ENCODE peak calls at places on chromosomes 2 and 18, in five cellular contexts. V is GM12865; W is left colon; H is CD8-positive, alpha-beta memory T cell; D is RCC 7860. L is an unnamed sample.
A peak's percentile ranks its signal among the peaks of the same experiment; 100 is the strongest.

GRCh38 chr2:67234443-67234842 is 162.7 kb upstream of the ETAA1 start:
- DNase-seq in H (no peak), W (no peak), D (no peak), V (no peak), L (peak; percentile 15)

GRCh38 chr2:129011466-129012061 is 692.9 kb upstream of the HS6ST1 start:
- DNase-seq in V (no peak), W (no peak), H (no peak), D (no peak), L (no peak)

GRCh38 chr2:88540346-88540745 is 86.9 kb downstream of the EIF2AK3 start:
- DNase-seq in V (no peak), H (no peak), D (peak; percentile 74), W (no peak), L (no peak)

GRCh38 chr2:1306029-1306686 is 107.1 kb upstream of the TPO start:
- DNase-seq in H (no peak), D (no peak), W (no peak), V (no peak), L (peak; percentile 68)

GRCh38 chr2:204545861-204546773 is 842 bp downstream of the PARD3B start:
- DNase-seq in V (no peak), W (peak; percentile 70), D (no peak), H (no peak), L (peak; percentile 9)

GRCh38 chr2:174442546-174443510 is 44.0 kb downstream of the GPR155 start:
- DNase-seq in H (no peak), W (no peak), V (no peak), D (peak; percentile 77), L (no peak)

GRCh38 chr2:240817496-240818292 is 2.3 kb downstream of the KIF1A start:
- DNase-seq in V (no peak), W (no peak), H (no peak), D (no peak), L (no peak)

GRCh38 chr2:3661149-3661660 is 3.2 kb downstream of the ALLC start:
- DNase-seq in H (no peak), W (no peak), V (no peak), D (no peak), L (peak; percentile 51)

GRCh38 chr2:157476915-157477709 is 33.2 kb upstream of the CYTIP start:
- DNase-seq in D (no peak), W (no peak), V (no peak), H (no peak), L (no peak)

GRCh38 chr2:179613299-179613651 is 248.1 kb downstream of the ZNF385B start:
- DNase-seq in W (no peak), H (no peak), V (no peak), D (no peak), L (no peak)

GRCh38 chr2:104685591-104685990 is 168.3 kb upstream of the POU3F3 start:
- DNase-seq in V (no peak), W (no peak), D (no peak), H (no peak), L (no peak)

GRCh38 chr18:37537868-37538525 is 27.6 kb downstream of the CELF4 start:
- DNase-seq in H (no peak), V (peak; percentile 71), W (peak; percentile 75), D (peak; percentile 22), L (peak; percentile 84)

GRCh38 chr18:32612651-32613050 is 142.0 kb upstream of the GAREM1 start:
- DNase-seq in H (no peak), D (no peak), W (no peak), V (no peak), L (no peak)

GRCh38 chr2:233793465-233794127 is 15.5 kb downstream of the MROH2A start:
- DNase-seq in H (no peak), W (no peak), V (no peak), D (no peak), L (no peak)

GRCh38 chr18:62499263-62499650 is 23.6 kb upstream of the ZCCHC2 start:
- DNase-seq in V (no peak), D (no peak), W (no peak), H (no peak), L (no peak)

GRCh38 chr18:57455576-57456129 is 20.5 kb downstream of the ONECUT2 start:
- DNase-seq in W (no peak), H (no peak), D (no peak), V (no peak), L (no peak)

L was measured in WERI-Rb-1.